ENCODE peak calls at places on chromosomes 13 and 19, in six cellular contexts. V is CD4-positive, alpha-beta T cell; F is Caki2; M is fibroblast of mammary gland; D is lower lobe of right lung; J is occipital lobe. G is an unnamed sample.

GRCh38 chr19:28242317-28242927 is 970.5 kb downstream of the UQCRFS1 start:
- DNase-seq in V (no peak), F (peak; percentile 24), D (no peak), J (no peak), M (peak; percentile 55), G (peak; percentile 6)

GRCh38 chr13:21478881-21479808 is 20.0 kb upstream of the ZDHHC20 start:
- DNase-seq in J (no peak), D (no peak), F (peak; percentile 42), V (no peak), M (peak; percentile 82), G (peak; percentile 19)

GRCh38 chr19:16026131-16026530 is 50.2 kb upstream of the TPM4 start:
- DNase-seq in M (no peak), V (no peak), D (no peak), J (no peak), F (no peak), G (no peak)

GRCh38 chr13:23679214-23679613 is 109.0 kb downstream of the TNFRSF19 start:
- DNase-seq in D (no peak), J (no peak), V (no peak), F (peak; percentile 38), M (peak; percentile 53), G (no peak)

GRCh38 chr19:53007200-53008054 is 6.3 kb upstream of the ERVV-1 start:
- DNase-seq in J (no peak), F (no peak), D (no peak), M (no peak), V (no peak), G (no peak)

GRCh38 chr19:20333508-20333907 is 166.5 kb downstream of the ZNF486 start:
- DNase-seq in M (no peak), J (no peak), D (no peak), V (no peak), F (no peak), G (no peak)

GRCh38 chr19:3359850-3360493 is 6.4 kb upstream of the NFIC start:
- DNase-seq in F (no peak), D (no peak), M (no peak), J (no peak), V (no peak), G (no peak)

GRCh38 chr19:47405854-47406417 is 13.4 kb downstream of the MEIS3 start:
- DNase-seq in F (no peak), D (no peak), V (no peak), M (no peak), J (no peak), G (no peak)

GRCh38 chr13:46751811-46752635 is 44.9 kb downstream of the ESD start:
- DNase-seq in V (peak; percentile 3), F (no peak), M (peak; percentile 13), D (no peak), J (no peak), G (no peak)

GRCh38 chr19:44512326-44513298 is 12.3 kb upstream of the ZNF180 start:
- DNase-seq in D (no peak), M (peak; percentile 50), F (peak; percentile 54), V (no peak), J (no peak), G (no peak)

GRCh38 chr19:13002970-13003540 is 7.8 kb downstream of the NFIX start:
- DNase-seq in J (no peak), F (no peak), D (no peak), V (no peak), M (no peak), G (no peak)